ENCODE peak calls at places on chromosomes 3 and 15, in seven cellular contexts. One of them, this sample, is unnamed.
A peak's percentile ranks its signal among the peaks of the same experiment; 100 is the strongest.

GRCh38 chr15:96342611-96343528 is 12.4 kb downstream of the NR2F2 start:
- DNase-seq in activated naive CD4-positive, alpha-beta T cell treated with Interleukin-2 at 50 U/mL for 16 hours: no peak
- DNase-seq in upper lobe of right lung: no peak
- DNase-seq in LoVo: no peak
- DNase-seq in AG08395: no peak
- DNase-seq in RKO: no peak
- DNase-seq in GM10248: no peak
- DNase-seq in this sample: no peak

GRCh38 chr15:56869573-56869972 is 48.9 kb upstream of the TCF12 start:
- DNase-seq in activated naive CD4-positive, alpha-beta T cell treated with Interleukin-2 at 50 U/mL for 16 hours: peak; percentile 19
- DNase-seq in upper lobe of right lung: no peak
- DNase-seq in LoVo: no peak
- DNase-seq in AG08395: peak; percentile 7
- DNase-seq in RKO: peak; percentile 44
- DNase-seq in GM10248: no peak
- DNase-seq in this sample: peak; percentile 15

GRCh38 chr3:14792691-14793121 is 26.1 kb upstream of the FGD5 start:
- DNase-seq in activated naive CD4-positive, alpha-beta T cell treated with Interleukin-2 at 50 U/mL for 16 hours: no peak
- DNase-seq in upper lobe of right lung: peak; percentile 59
- DNase-seq in LoVo: no peak
- DNase-seq in AG08395: no peak
- DNase-seq in RKO: no peak
- DNase-seq in GM10248: no peak
- DNase-seq in this sample: no peak

GRCh38 chr15:32803631-32804030 is 85.8 kb downstream of the GREM1 start:
- DNase-seq in activated naive CD4-positive, alpha-beta T cell treated with Interleukin-2 at 50 U/mL for 16 hours: no peak
- DNase-seq in upper lobe of right lung: no peak
- DNase-seq in LoVo: no peak
- DNase-seq in AG08395: no peak
- DNase-seq in RKO: peak; percentile 60
- DNase-seq in GM10248: no peak
- DNase-seq in this sample: no peak

GRCh38 chr3:29384640-29385039 is 103.8 kb downstream of the RBMS3 start:
- DNase-seq in activated naive CD4-positive, alpha-beta T cell treated with Interleukin-2 at 50 U/mL for 16 hours: no peak
- DNase-seq in upper lobe of right lung: no peak
- DNase-seq in LoVo: no peak
- DNase-seq in AG08395: peak; percentile 80
- DNase-seq in RKO: no peak
- DNase-seq in GM10248: no peak
- DNase-seq in this sample: peak; percentile 34

GRCh38 chr15:98147415-98147814 is 186.9 kb downstream of the ARRDC4 start:
- DNase-seq in activated naive CD4-positive, alpha-beta T cell treated with Interleukin-2 at 50 U/mL for 16 hours: no peak
- DNase-seq in upper lobe of right lung: no peak
- DNase-seq in LoVo: no peak
- DNase-seq in AG08395: no peak
- DNase-seq in RKO: no peak
- DNase-seq in GM10248: no peak
- DNase-seq in this sample: no peak

GRCh38 chr15:77039217-77039533 is 31.7 kb downstream of the TSPAN3 start:
- DNase-seq in activated naive CD4-positive, alpha-beta T cell treated with Interleukin-2 at 50 U/mL for 16 hours: no peak
- DNase-seq in upper lobe of right lung: no peak
- DNase-seq in LoVo: no peak
- DNase-seq in AG08395: no peak
- DNase-seq in RKO: no peak
- DNase-seq in GM10248: no peak
- DNase-seq in this sample: no peak

GRCh38 chr3:4940985-4941384 is 38.3 kb upstream of the BHLHE40 start:
- DNase-seq in activated naive CD4-positive, alpha-beta T cell treated with Interleukin-2 at 50 U/mL for 16 hours: no peak
- DNase-seq in upper lobe of right lung: no peak
- DNase-seq in LoVo: no peak
- DNase-seq in AG08395: no peak
- DNase-seq in RKO: no peak
- DNase-seq in GM10248: no peak
- DNase-seq in this sample: no peak

GRCh38 chr3:16319307-16319706 is 54.3 kb downstream of the OXNAD1 start:
- DNase-seq in activated naive CD4-positive, alpha-beta T cell treated with Interleukin-2 at 50 U/mL for 16 hours: peak; percentile 86
- DNase-seq in upper lobe of right lung: no peak
- DNase-seq in LoVo: no peak
- DNase-seq in AG08395: no peak
- DNase-seq in RKO: no peak
- DNase-seq in GM10248: peak; percentile 38
- DNase-seq in this sample: no peak

GRCh38 chr3:4772171-4772804 is 206.9 kb upstream of the BHLHE40 start:
- DNase-seq in activated naive CD4-positive, alpha-beta T cell treated with Interleukin-2 at 50 U/mL for 16 hours: no peak
- DNase-seq in upper lobe of right lung: peak; percentile 69
- DNase-seq in LoVo: no peak
- DNase-seq in AG08395: peak; percentile 85
- DNase-seq in RKO: no peak
- DNase-seq in GM10248: no peak
- DNase-seq in this sample: peak; percentile 27